ENCODE peak calls at places on chromosomes 16 and 17, in five cellular contexts. Z, F, D, J and P are unnamed samples.

GRCh38 chr16:84484579-84485254 is 19.7 kb downstream of the MEAK7 start:
- DNase-seq in Z (no peak), F (peak), D (no peak), J (no peak), P (no peak)

GRCh38 chr17:1949754-1950153 is 75.4 kb downstream of the RTN4RL1 start:
- DNase-seq in Z (no peak), F (no peak), D (no peak), J (no peak), P (no peak)

GRCh38 chr17:72117748-72118587 is 2.9 kb upstream of the SOX9 start:
- DNase-seq in Z (no peak), F (no peak), D (no peak), J (no peak), P (peak)

GRCh38 chr16:2799852-2800226 is 1.6 kb downstream of the PRSS41 start:
- DNase-seq in Z (no peak), F (no peak), D (no peak), J (no peak), P (no peak)

GRCh38 chr17:31144427-31144826 is 49.6 kb downstream of the NF1 start:
- DNase-seq in Z (no peak), F (no peak), D (no peak), J (no peak), P (no peak)

GRCh38 chr17:72123964-72124791 is 3.4 kb downstream of the SOX9 start:
- DNase-seq in Z (no peak), F (no peak), D (no peak), J (no peak), P (no peak)

GRCh38 chr17:66165537-66166123 is 26.3 kb downstream of the CEP112 start:
- DNase-seq in Z (peak), F (peak), D (no peak), J (no peak), P (no peak)

GRCh38 chr17:74497471-74497870 is 31.0 kb downstream of the CD300A start:
- DNase-seq in Z (no peak), F (no peak), D (no peak), J (no peak), P (no peak)

GRCh38 chr17:35536664-35537160 is 766 bp downstream of the SLFN12L start:
- DNase-seq in Z (no peak), F (no peak), D (no peak), J (no peak), P (no peak)

GRCh38 chr17:82930043-82930923 is 90.5 kb upstream of the ZNF750 start:
- DNase-seq in Z (no peak), F (no peak), D (no peak), J (no peak), P (no peak)

GRCh38 chr17:52837502-52837901 is 679.0 kb upstream of the CA10 start:
- DNase-seq in Z (no peak), F (no peak), D (no peak), J (no peak), P (no peak)

GRCh38 chr16:314351-314750 is 31.4 kb downstream of the PDIA2 start:
- DNase-seq in Z (no peak), F (no peak), D (no peak), J (no peak), P (no peak)

GRCh38 chr17:27445971-27446370 is 10.3 kb upstream of the KSR1 start:
- DNase-seq in Z (no peak), F (no peak), D (no peak), J (no peak), P (no peak)

GRCh38 chr17:67239597-67239996 is 5.4 kb downstream of the HELZ start:
- DNase-seq in Z (no peak), F (peak), D (no peak), J (no peak), P (no peak)

GRCh38 chr17:83079340-83079747 is at the start of gene METRNL:
- DNase-seq in Z (no peak), F (peak), D (peak), J (peak), P (no peak)

GRCh38 chr16:74261068-74261467 is 35.5 kb upstream of the PSMD7 start:
- DNase-seq in Z (no peak), F (no peak), D (no peak), J (no peak), P (no peak)

GRCh38 chr16:4217246-4218131 is 24.4 kb downstream of the SRL start:
- DNase-seq in Z (no peak), F (no peak), D (no peak), J (no peak), P (peak)

GRCh38 chr16:57446530-57447141 is 549 bp downstream of the CIAPIN1 start:
- DNase-seq in Z (no peak), F (peak), D (no peak), J (peak), P (no peak)

GRCh38 chr16:6956511-6956910 is 376.1 kb upstream of the RBFOX1 start:
- DNase-seq in Z (no peak), F (no peak), D (no peak), J (no peak), P (no peak)

GRCh38 chr16:12532871-12533610 is 270.6 kb downstream of the CPPED1 start:
- DNase-seq in Z (no peak), F (no peak), D (peak), J (no peak), P (no peak)

GRCh38 chr16:87780385-87780989 is 14.7 kb upstream of the KLHDC4 start:
- DNase-seq in Z (no peak), F (no peak), D (no peak), J (peak), P (no peak)

GRCh38 chr17:2177235-2177811 is 122.4 kb downstream of the HIC1 start:
- DNase-seq in Z (no peak), F (no peak), D (no peak), J (no peak), P (peak)

GRCh38 chr16:66036775-66037715 is 329.4 kb upstream of the CDH5 start:
- DNase-seq in Z (peak), F (no peak), D (no peak), J (no peak), P (no peak)

GRCh38 chr17:29570521-29570920 is 2.0 kb downstream of the TP53I13 start:
- DNase-seq in Z (no peak), F (no peak), D (no peak), J (no peak), P (no peak)

GRCh38 chr16:29769507-29769906 is 8.5 kb upstream of the ZG16 start:
- DNase-seq in Z (no peak), F (no peak), D (no peak), J (no peak), P (no peak)

GRCh38 chr16:79437764-79438728 is 162.5 kb downstream of the MAF start:
- DNase-seq in Z (no peak), F (peak), D (no peak), J (no peak), P (no peak)

GRCh38 chr17:44110823-44111633 is 12.4 kb downstream of the HDAC5 start:
- DNase-seq in Z (peak), F (peak), D (peak), J (peak), P (peak)

GRCh38 chr17:41383690-41384089 is 1.6 kb upstream of the KRT34 start:
- DNase-seq in Z (no peak), F (no peak), D (no peak), J (no peak), P (no peak)

GRCh38 chr17:74119049-74119580 is 84.4 kb upstream of the RPL38 start:
- DNase-seq in Z (no peak), F (no peak), D (no peak), J (no peak), P (no peak)

GRCh38 chr17:69819316-69820087 is 255.5 kb upstream of the KCNJ16 start:
- DNase-seq in Z (peak), F (no peak), D (no peak), J (no peak), P (no peak)

GRCh38 chr17:13024526-13025263 is 6.9 kb upstream of the ELAC2 start:
- DNase-seq in Z (no peak), F (peak), D (peak), J (peak), P (peak)

GRCh38 chr16:75085556-75085955 is 31.0 kb downstream of the LDHD start:
- DNase-seq in Z (no peak), F (no peak), D (no peak), J (no peak), P (no peak)